ENCODE peak calls at places on chromosomes 12 and 14, in nine cellular contexts. One of them, this sample, is unnamed.

GRCh38 chr12:14999421-15000047 is 26.7 kb downstream of the PDE6H start:
- DNase-seq in tibial artery: no peak
- DNase-seq in fibroblast of lung: peak; percentile 21
- DNase-seq in AG04450: no peak
- DNase-seq in GM23338: no peak
- DNase-seq in Caco-2: no peak
- DNase-seq in CD8-positive, alpha-beta T cell: no peak
- DNase-seq in choroid plexus epithelial cell: no peak
- DNase-seq in cardiac muscle cell: no peak
- DNase-seq in this sample: no peak

GRCh38 chr12:93894391-93895095 is 217.4 kb downstream of the CRADD start:
- DNase-seq in CD8-positive, alpha-beta T cell: no peak
- DNase-seq in GM23338: no peak
- DNase-seq in tibial artery: peak; percentile 82
- DNase-seq in AG04450: no peak
- DNase-seq in cardiac muscle cell: peak; percentile 86
- DNase-seq in choroid plexus epithelial cell: peak; percentile 70
- DNase-seq in Caco-2: no peak
- DNase-seq in fibroblast of lung: peak; percentile 77
- DNase-seq in this sample: no peak

GRCh38 chr12:110689002-110689600 is at the start of gene HVCN1:
- DNase-seq in AG04450: no peak
- DNase-seq in choroid plexus epithelial cell: no peak
- DNase-seq in GM23338: peak; percentile 71
- DNase-seq in CD8-positive, alpha-beta T cell: peak; percentile 45
- DNase-seq in Caco-2: no peak
- DNase-seq in cardiac muscle cell: peak; percentile 55
- DNase-seq in fibroblast of lung: peak; percentile 9
- DNase-seq in tibial artery: peak; percentile 60
- DNase-seq in this sample: no peak

GRCh38 chr12:94792690-94793089 is 142.3 kb upstream of the TMCC3 start:
- DNase-seq in Caco-2: no peak
- DNase-seq in fibroblast of lung: peak; percentile 49
- DNase-seq in CD8-positive, alpha-beta T cell: no peak
- DNase-seq in cardiac muscle cell: peak; percentile 82
- DNase-seq in AG04450: no peak
- DNase-seq in choroid plexus epithelial cell: peak; percentile 82
- DNase-seq in GM23338: no peak
- DNase-seq in tibial artery: no peak
- DNase-seq in this sample: no peak

GRCh38 chr12:123099556-123100192 is 51.2 kb downstream of the PITPNM2 start:
- DNase-seq in cardiac muscle cell: no peak
- DNase-seq in Caco-2: no peak
- DNase-seq in GM23338: no peak
- DNase-seq in choroid plexus epithelial cell: no peak
- DNase-seq in AG04450: no peak
- DNase-seq in fibroblast of lung: no peak
- DNase-seq in tibial artery: no peak
- DNase-seq in CD8-positive, alpha-beta T cell: no peak
- DNase-seq in this sample: no peak

GRCh38 chr12:57476162-57476992 is 3.3 kb downstream of the ARHGAP9 start:
- DNase-seq in GM23338: peak; percentile 79
- DNase-seq in CD8-positive, alpha-beta T cell: peak; percentile 82
- DNase-seq in tibial artery: no peak
- DNase-seq in AG04450: no peak
- DNase-seq in fibroblast of lung: no peak
- DNase-seq in choroid plexus epithelial cell: no peak
- DNase-seq in cardiac muscle cell: no peak
- DNase-seq in Caco-2: no peak
- DNase-seq in this sample: no peak

GRCh38 chr14:105304565-105304964 is 3.8 kb upstream of the BRF1 start:
- DNase-seq in AG04450: no peak
- DNase-seq in fibroblast of lung: no peak
- DNase-seq in GM23338: no peak
- DNase-seq in CD8-positive, alpha-beta T cell: no peak
- DNase-seq in Caco-2: no peak
- DNase-seq in tibial artery: no peak
- DNase-seq in choroid plexus epithelial cell: no peak
- DNase-seq in cardiac muscle cell: no peak
- DNase-seq in this sample: no peak

GRCh38 chr12:109529618-109530300 is 43.5 kb downstream of the MMAB start:
- DNase-seq in choroid plexus epithelial cell: no peak
- DNase-seq in fibroblast of lung: no peak
- DNase-seq in tibial artery: no peak
- DNase-seq in Caco-2: no peak
- DNase-seq in CD8-positive, alpha-beta T cell: no peak
- DNase-seq in GM23338: peak; percentile 60
- DNase-seq in AG04450: no peak
- DNase-seq in cardiac muscle cell: no peak
- DNase-seq in this sample: no peak

GRCh38 chr12:82434392-82434911 is 76.1 kb downstream of the METTL25 start:
- DNase-seq in fibroblast of lung: peak; percentile 37
- DNase-seq in CD8-positive, alpha-beta T cell: no peak
- DNase-seq in tibial artery: no peak
- DNase-seq in Caco-2: no peak
- DNase-seq in choroid plexus epithelial cell: no peak
- DNase-seq in GM23338: no peak
- DNase-seq in cardiac muscle cell: no peak
- DNase-seq in AG04450: no peak
- DNase-seq in this sample: no peak
- TF ChIP-seq CTCF in fibroblast of lung: no peak
- TF ChIP-seq CTCF in CD8-positive, alpha-beta T cell: no peak
- TF ChIP-seq CTCF in tibial artery: no peak
- TF ChIP-seq CTCF in Caco-2: no peak
- TF ChIP-seq CTCF in choroid plexus epithelial cell: no peak
- TF ChIP-seq CTCF in GM23338: no peak
- TF ChIP-seq CTCF in cardiac muscle cell: no peak
- TF ChIP-seq CTCF in AG04450: no peak
- TF ChIP-seq CTCF in this sample: no peak

DNA sequence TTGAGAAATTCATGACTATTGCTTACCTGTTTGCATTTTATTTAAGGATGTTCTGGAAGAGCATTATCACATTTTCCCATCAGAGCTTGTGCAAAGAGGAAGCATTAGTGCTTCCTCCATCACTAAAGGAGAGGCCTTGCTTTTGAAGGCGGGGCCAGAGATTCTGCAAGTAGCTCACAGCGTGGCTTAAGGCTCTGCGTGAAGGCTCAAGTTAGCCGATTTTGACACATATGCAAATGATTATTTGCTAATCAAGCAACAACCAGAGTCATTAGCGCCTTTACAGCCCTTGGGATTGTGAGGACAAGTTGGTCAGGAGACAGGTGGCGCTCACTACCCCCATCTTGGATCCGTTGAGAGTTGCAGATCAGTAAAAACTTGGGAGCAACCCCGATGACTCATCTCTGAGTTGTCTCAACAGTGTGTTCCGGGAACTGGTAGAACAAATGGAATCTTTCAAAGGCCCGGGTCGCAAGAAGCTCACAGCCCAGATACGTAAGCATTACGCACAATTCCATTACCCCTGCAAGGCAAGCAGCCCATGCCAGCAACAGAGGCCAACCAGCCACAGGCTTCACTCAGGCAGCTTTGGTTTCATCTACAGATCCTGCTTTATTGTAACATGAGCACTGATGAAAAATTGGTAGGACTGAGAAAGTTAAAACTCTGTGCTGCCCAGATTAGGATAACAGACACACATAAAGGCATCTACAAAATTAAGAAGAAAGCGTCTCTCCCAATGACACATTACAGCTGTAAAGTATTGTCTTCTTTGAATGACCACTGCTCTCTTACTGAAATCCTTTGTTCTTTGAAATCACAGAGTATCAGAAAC is 34.9 kb upstream of the SPTSSA start:
- DNase-seq in tibial artery: peak; percentile 68
- DNase-seq in choroid plexus epithelial cell: peak; percentile 100
- DNase-seq in Caco-2: peak; percentile 81
- DNase-seq in fibroblast of lung: peak; percentile 100
- DNase-seq in AG04450: peak; percentile 98
- DNase-seq in CD8-positive, alpha-beta T cell: no peak
- DNase-seq in GM23338: peak; percentile 76
- DNase-seq in cardiac muscle cell: peak; percentile 99
- DNase-seq in this sample: no peak
- TF ChIP-seq CTCF in tibial artery: no peak
- TF ChIP-seq CTCF in choroid plexus epithelial cell: peak; percentile 52
- TF ChIP-seq CTCF in Caco-2: peak; percentile 46
- TF ChIP-seq CTCF in fibroblast of lung: peak; percentile 43
- TF ChIP-seq CTCF in AG04450: peak; percentile 40
- TF ChIP-seq CTCF in CD8-positive, alpha-beta T cell: no peak
- TF ChIP-seq CTCF in GM23338: peak; percentile 41
- TF ChIP-seq CTCF in cardiac muscle cell: peak; percentile 37
- TF ChIP-seq CTCF in this sample: no peak

DNA sequence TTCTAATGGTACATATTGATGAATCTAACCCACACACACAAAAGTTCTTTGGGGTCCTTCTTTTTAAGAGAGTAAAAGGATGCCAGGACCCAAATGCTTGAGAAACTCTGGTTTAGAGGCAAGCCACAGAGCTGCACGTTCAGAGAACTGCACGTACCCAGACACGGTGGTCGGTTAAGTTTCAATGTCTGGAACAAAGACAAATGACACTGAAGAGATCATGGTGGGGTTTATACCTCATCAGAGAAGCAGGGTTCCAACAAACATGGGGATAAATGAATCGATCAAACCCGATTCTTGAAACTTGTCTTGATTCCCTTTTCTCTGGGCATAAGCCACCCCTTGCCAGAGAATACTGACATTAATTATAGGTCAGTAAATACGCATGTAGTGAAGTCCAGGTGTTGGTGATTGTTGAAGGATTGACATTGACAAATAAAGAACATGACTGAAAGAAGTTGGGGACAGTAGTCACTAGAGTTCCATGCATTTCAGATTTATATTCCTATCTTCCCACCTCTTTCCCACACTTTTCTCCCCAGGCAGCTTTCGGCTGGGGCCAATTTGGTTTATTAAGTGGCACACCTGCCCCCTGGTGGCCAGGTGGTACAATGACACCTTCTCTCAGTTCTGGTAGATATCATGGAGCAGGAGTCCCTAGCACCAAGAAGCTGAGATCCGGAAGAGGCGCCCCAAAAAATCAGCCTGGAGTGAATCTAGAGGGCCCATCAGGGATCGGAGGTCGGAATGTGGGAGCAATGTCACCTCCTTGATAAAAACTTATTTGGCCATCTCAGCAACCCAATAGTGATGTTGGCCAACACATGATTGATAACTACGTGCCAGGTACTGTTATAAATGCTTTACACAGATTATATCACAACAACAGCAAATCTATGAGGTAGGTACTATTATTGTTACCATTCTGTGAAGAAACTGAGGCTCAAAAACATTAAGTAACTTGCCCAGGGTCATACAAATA is 17.8 kb upstream of the HDAC7 start:
- DNase-seq in tibial artery: peak; percentile 73
- DNase-seq in AG04450: no peak
- DNase-seq in choroid plexus epithelial cell: peak; percentile 79
- DNase-seq in cardiac muscle cell: peak; percentile 78
- DNase-seq in fibroblast of lung: peak; percentile 75
- DNase-seq in CD8-positive, alpha-beta T cell: peak; percentile 73
- DNase-seq in Caco-2: peak; percentile 70
- DNase-seq in GM23338: peak; percentile 91
- DNase-seq in this sample: no peak
- TF ChIP-seq CTCF in tibial artery: peak; percentile 85
- TF ChIP-seq CTCF in AG04450: peak; percentile 85
- TF ChIP-seq CTCF in choroid plexus epithelial cell: peak; percentile 90
- TF ChIP-seq CTCF in cardiac muscle cell: peak; percentile 90
- TF ChIP-seq CTCF in fibroblast of lung: peak; percentile 81
- TF ChIP-seq CTCF in CD8-positive, alpha-beta T cell: peak; percentile 86
- TF ChIP-seq CTCF in Caco-2: peak; percentile 93
- TF ChIP-seq CTCF in GM23338: peak; percentile 95
- TF ChIP-seq CTCF in this sample: peak; percentile 84

GRCh38 chr14:22163051-22163450 is 426.0 kb downstream of the DAD1 start:
- DNase-seq in CD8-positive, alpha-beta T cell: no peak
- DNase-seq in cardiac muscle cell: no peak
- DNase-seq in AG04450: no peak
- DNase-seq in Caco-2: no peak
- DNase-seq in choroid plexus epithelial cell: peak; percentile 58
- DNase-seq in fibroblast of lung: peak; percentile 42
- DNase-seq in tibial artery: no peak
- DNase-seq in GM23338: peak; percentile 66
- DNase-seq in this sample: no peak
- TF ChIP-seq CTCF in CD8-positive, alpha-beta T cell: no peak
- TF ChIP-seq CTCF in cardiac muscle cell: no peak
- TF ChIP-seq CTCF in AG04450: peak; percentile 60
- TF ChIP-seq CTCF in Caco-2: peak; percentile 21
- TF ChIP-seq CTCF in choroid plexus epithelial cell: peak; percentile 49
- TF ChIP-seq CTCF in fibroblast of lung: peak; percentile 26
- TF ChIP-seq CTCF in tibial artery: no peak
- TF ChIP-seq CTCF in GM23338: peak; percentile 69
- TF ChIP-seq CTCF in this sample: peak; percentile 15

This sample was measured in GM12864.